ENCODE peak calls at places on chromosomes 5 and 9, in nine cellular contexts. A is GM23248, L is H9, P is left ventricle myocardium inferior, E is right lobe of liver, K is heart left ventricle, H is K562, C is IMR-90, O is endothelial cell of umbilical vein. U is an unnamed sample.

GRCh38 chr9:98801969-98802371 is 5.5 kb upstream of the GALNT12 start:
- DNase-seq in A (peak; percentile 51), K (no peak), C (no peak), P (no peak), E (no peak), L (no peak), H (no peak), O (no peak), U (no peak)

GRCh38 chr9:3191715-3192114 is 334.1 kb downstream of the RFX3 start:
- DNase-seq in A (no peak), L (no peak), K (no peak), E (no peak), P (no peak), O (no peak), H (no peak), C (no peak), U (no peak)

GRCh38 chr5:109907751-109908150 is 218.0 kb downstream of the MAN2A1 start:
- DNase-seq in K (no peak), E (no peak), O (no peak), C (peak; percentile 13), L (no peak), P (no peak), A (peak; percentile 79), H (no peak), U (peak; percentile 73)

GRCh38 chr5:117161718-117162386 is 587.2 kb upstream of the SEMA6A start:
- DNase-seq in A (no peak), E (no peak), O (no peak), C (no peak), H (no peak), L (no peak), K (no peak), P (no peak), U (peak; percentile 6)

GRCh38 chr9:87891754-87892153 is 9.1 kb downstream of the SPATA31E1 start:
- DNase-seq in H (no peak), P (no peak), C (peak; percentile 55), L (no peak), O (no peak), A (peak; percentile 41), K (no peak), E (no peak), U (peak; percentile 34)

GRCh38 chr9:123548749-123549545 is 192.9 kb downstream of the CRB2 start:
- DNase-seq in A (no peak), H (peak; percentile 54), C (no peak), P (no peak), O (peak; percentile 38), K (no peak), E (no peak), L (no peak), U (peak; percentile 65)

GRCh38 chr9:75372499-75373268 is 284.4 kb downstream of the OSTF1 start:
- DNase-seq in L (no peak), E (no peak), P (no peak), O (no peak), C (no peak), H (no peak), A (no peak), K (no peak), U (no peak)

GRCh38 chr9:117403403-117403811 is 11.4 kb downstream of the ASTN2 start:
- DNase-seq in C (no peak), H (no peak), O (no peak), P (no peak), K (no peak), A (no peak), E (no peak), L (no peak), U (no peak)

GRCh38 chr5:57711946-57712345 is 229.3 kb upstream of the ACTBL2 start:
- DNase-seq in P (no peak), O (no peak), K (no peak), A (no peak), H (no peak), C (no peak), E (no peak), L (no peak), U (no peak)
- H3K4me1 ChIP-seq in P (no peaks in the 10 kb centered on the region), O (no peaks in the 10 kb centered on the region), K (no peaks in the 10 kb centered on the region), A (no peaks in the 10 kb centered on the region), H (no peaks in the 10 kb centered on the region), C (peaks cover 5% of the 10 kb centered on the region), E (no peaks in the 10 kb centered on the region), L (no peaks in the 10 kb centered on the region), U (no peaks in the 10 kb centered on the region)

DNA sequence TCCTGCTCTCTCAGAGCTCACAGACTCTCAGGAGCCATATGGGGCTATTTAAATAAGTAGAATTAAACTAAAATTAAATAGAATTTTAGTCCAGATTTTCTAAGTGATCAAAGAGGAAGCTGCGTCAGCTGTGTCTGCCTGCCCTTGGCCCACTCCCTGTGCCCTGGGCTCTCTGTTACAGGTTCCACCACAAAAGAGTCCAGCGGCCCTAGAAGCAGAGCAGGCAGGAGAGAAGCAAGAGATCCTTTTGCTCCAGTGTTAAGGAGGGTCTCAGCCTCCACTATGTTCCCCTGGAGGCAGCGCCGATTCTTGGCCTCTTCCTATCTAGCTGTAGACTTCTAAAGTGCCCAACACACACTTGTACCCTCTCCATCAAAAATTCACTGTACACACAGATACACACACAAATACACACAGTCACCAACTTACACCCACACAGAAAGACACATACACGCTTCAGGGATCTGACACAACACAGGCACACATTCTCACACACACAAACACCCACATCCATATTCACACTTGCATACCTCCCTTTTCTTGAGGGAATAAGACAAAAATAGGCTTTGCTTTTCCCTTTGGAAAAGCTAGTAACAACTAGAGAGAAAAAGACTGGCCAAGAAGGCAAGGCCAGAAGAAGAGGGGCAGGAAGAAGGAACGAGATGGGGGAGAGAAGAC is 5.5 kb upstream of the TNIP1 start:
- DNase-seq in P (no peak), E (no peak), C (no peak), A (no peak), H (no peak), L (no peak), O (no peak), K (no peak), U (no peak)
- H3K4me1 ChIP-seq in P (peaks cover 64% of the 10 kb centered on the region), E (peaks cover 35% of the 10 kb centered on the region), C (peaks cover 8% of the 10 kb centered on the region), A (peaks cover 4% of the 10 kb centered on the region), H (peaks cover 9% of the 10 kb centered on the region), L (no peaks in the 10 kb centered on the region), O (peaks cover 32% of the 10 kb centered on the region), K (peaks cover 47% of the 10 kb centered on the region), U (peaks cover 26% of the 10 kb centered on the region)

DNA sequence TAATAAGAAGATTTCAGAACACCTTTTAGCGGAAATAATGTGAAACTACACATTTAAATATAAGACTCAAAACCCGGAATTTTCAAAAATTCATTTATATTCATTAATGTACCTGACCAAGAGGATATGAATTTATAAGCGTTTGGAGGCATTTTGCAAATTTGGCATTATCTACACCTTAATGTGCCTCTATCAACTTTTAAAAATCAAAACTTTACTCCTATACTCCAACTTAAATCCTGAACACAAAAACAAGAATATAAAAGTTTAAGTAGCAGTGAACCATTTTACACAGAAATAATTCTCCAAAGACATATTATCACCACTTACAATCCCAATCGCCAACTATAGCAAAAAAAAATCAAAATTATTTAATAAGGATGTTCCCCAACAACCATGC is 3.9 kb downstream of the ZNF608 start:
- DNase-seq in L (no peak), K (no peak), O (no peak), E (no peak), H (no peak), A (no peak), C (no peak), P (no peak), U (no peak)
- H3K4me1 ChIP-seq in L (peaks cover 14% of the 10 kb centered on the region), K (peaks cover 57% of the 10 kb centered on the region), O (peaks cover 33% of the 10 kb centered on the region), E (peaks cover 17% of the 10 kb centered on the region), H (peaks cover 6% of the 10 kb centered on the region), A (peaks cover 59% of the 10 kb centered on the region), C (peaks cover 3% of the 10 kb centered on the region), P (peaks cover 86% of the 10 kb centered on the region), U (peaks cover 2% of the 10 kb centered on the region)

GRCh38 chr5:7420506-7421280 is 24.8 kb downstream of the ADCY2 start:
- DNase-seq in H (no peak), C (no peak), K (no peak), O (no peak), A (no peak), E (no peak), P (no peak), L (peak; percentile 82), U (no peak)
- H3K4me1 ChIP-seq in H (no peaks in the 10 kb centered on the region), C (no peaks in the 10 kb centered on the region), K (no peaks in the 10 kb centered on the region), O (no peaks in the 10 kb centered on the region), A (no peaks in the 10 kb centered on the region), E (no peaks in the 10 kb centered on the region), P (no peaks in the 10 kb centered on the region), L (peaks cover 37% of the 10 kb centered on the region), U (no peaks in the 10 kb centered on the region)

GRCh38 chr5:131382407-131383395 is 118.8 kb downstream of the CDC42SE2 start:
- DNase-seq in K (no peak), L (peak; percentile 54), O (peak; percentile 47), H (peak; percentile 86), E (no peak), C (peak; percentile 58), A (peak; percentile 51), P (no peak), U (peak; percentile 74)

GRCh38 chr5:131384181-131384580 is 120.3 kb downstream of the CDC42SE2 start:
- DNase-seq in H (peak; percentile 52), C (no peak), L (no peak), O (no peak), K (no peak), A (no peak), P (no peak), E (no peak), U (no peak)

GRCh38 chr5:131386779-131387178 is 122.9 kb downstream of the CDC42SE2 start:
- DNase-seq in O (peak; percentile 83), P (no peak), A (no peak), L (no peak), E (no peak), C (peak; percentile 20), K (no peak), H (no peak), U (peak; percentile 48)

GRCh38 chr5:131386124-131386523 is 122.3 kb downstream of the CDC42SE2 start:
- DNase-seq in A (no peak), O (no peak), H (no peak), E (no peak), P (no peak), K (no peak), L (no peak), C (no peak), U (no peak)

DNA sequence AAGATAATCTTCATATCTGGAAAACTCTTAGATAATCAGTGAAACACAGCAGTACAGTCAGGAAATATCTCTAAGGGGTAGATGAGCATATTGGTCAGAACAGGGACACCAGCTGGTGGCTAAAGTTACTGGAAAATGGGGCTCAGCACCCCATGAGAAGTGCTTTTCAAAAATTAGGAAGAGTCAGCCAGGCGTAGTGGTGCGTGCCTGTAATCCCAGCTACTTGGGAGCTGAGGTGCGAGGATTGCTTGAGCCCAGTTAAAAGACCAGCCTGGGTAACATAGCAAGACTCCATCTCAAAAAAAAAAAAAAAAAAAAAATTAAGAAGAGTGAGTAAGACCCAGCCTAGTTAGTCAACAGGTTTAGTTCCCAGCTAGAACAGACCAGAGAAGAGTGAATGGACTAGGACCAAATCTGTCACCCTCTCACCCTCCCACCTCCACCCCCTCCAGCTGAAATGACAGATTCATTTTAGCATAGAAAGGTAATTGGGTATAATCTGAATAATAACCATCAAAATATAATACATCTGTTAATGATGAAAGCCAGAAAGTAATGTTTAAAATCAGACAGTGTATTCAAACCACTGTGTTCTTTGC is 120.9 kb downstream of the CDC42SE2 start:
- DNase-seq in C (no peak), L (no peak), O (no peak), H (peak; percentile 22), P (no peak), E (no peak), K (no peak), A (peak; percentile 33), U (no peak)
- H3K4me1 ChIP-seq in C (peaks cover 7% of the 10 kb centered on the region), L (no peaks in the 10 kb centered on the region), O (peaks cover 28% of the 10 kb centered on the region), H (peaks cover 6% of the 10 kb centered on the region), P (peaks cover 40% of the 10 kb centered on the region), E (peaks cover 32% of the 10 kb centered on the region), K (peaks cover 6% of the 10 kb centered on the region), A (no peaks in the 10 kb centered on the region), U (peaks cover 14% of the 10 kb centered on the region)

U was measured in mesenchymal stem cell.